ENCODE peak calls at places on chromosomes 4 and X, in eight cellular contexts. P is progenitor cell of endocrine pancreas, E is neural crest cell, M is astrocyte of the cerebellum, F is kidney, B is nephron progenitor cell, W is lower leg skin, Z is kidney epithelial cell. G is an unnamed sample.

GRCh38 chr4:141569141-141569540 is 67.2 kb upstream of the IL15 start:
- DNase-seq in E (no peak), Z (no peak), W (no peak), F (no peak), B (no peak), P (no peak), M (peak; percentile 4), G (no peak)

GRCh38 chr4:37641352-37641751 is 44.8 kb downstream of the RELL1 start:
- DNase-seq in M (no peak), F (no peak), Z (no peak), P (no peak), B (no peak), W (no peak), E (no peak), G (no peak)

GRCh38 chr4:141541851-141542250 is 94.5 kb upstream of the IL15 start:
- DNase-seq in B (no peak), F (no peak), M (no peak), Z (no peak), W (no peak), P (no peak), E (no peak), G (no peak)

GRCh38 chr4:52712172-52712990 is 38.8 kb downstream of the ERVMER34-1 start:
- DNase-seq in W (peak; percentile 98), M (peak; percentile 87), E (peak; percentile 96), P (peak; percentile 96), B (peak; percentile 98), Z (peak; percentile 80), F (peak; percentile 100), G (peak; percentile 86)

GRCh38 chr4:183303278-183303677 is 16.8 kb downstream of the CLDN22 start:
- DNase-seq in E (no peak), F (no peak), B (no peak), M (no peak), P (no peak), W (no peak), Z (no peak), G (no peak)

GRCh38 chr4:168631241-168632151 is 134.6 kb downstream of the PALLD start:
- DNase-seq in F (peak; percentile 89), W (no peak), M (peak; percentile 86), P (peak; percentile 75), B (peak; percentile 83), Z (no peak), E (peak; percentile 69), G (no peak)

GRCh38 chr4:2276581-2277325 is 14.8 kb upstream of the MXD4 start:
- DNase-seq in P (no peak), E (no peak), M (no peak), B (no peak), W (no peak), Z (no peak), F (peak; percentile 38), G (no peak)

GRCh38 chr4:180618396-180618795 is 1624.8 kb upstream of the TENM3 start:
- DNase-seq in M (no peak), B (no peak), Z (no peak), F (no peak), W (no peak), E (no peak), P (no peak), G (no peak)

GRCh38 chr4:118968006-118968405 is 79.4 kb downstream of the SYNPO2 start:
- DNase-seq in Z (peak; percentile 71), M (peak; percentile 94), E (no peak), F (peak; percentile 70), W (peak; percentile 81), B (no peak), P (no peak), G (peak; percentile 64)

GRCh38 chr4:15232725-15233597 is 194.9 kb upstream of the C1QTNF7 start:
- DNase-seq in F (no peak), P (no peak), E (no peak), Z (no peak), W (no peak), M (peak; percentile 60), B (no peak), G (no peak)

GRCh38 chrX:136616987-136617685 is 30.8 kb upstream of the CD40LG start:
- DNase-seq in P (no peak), M (no peak), F (no peak), W (no peak), Z (no peak), B (no peak), E (no peak), G (no peak)

GRCh38 chr4:145871209-145871608 is 67.4 kb downstream of the ZNF827 start:
- DNase-seq in B (no peak), M (no peak), F (no peak), E (no peak), W (no peak), P (no peak), Z (no peak), G (no peak)

GRCh38 chrX:26915064-26915463 is 548.1 kb downstream of the PPP4R3C start:
- DNase-seq in P (no peak), Z (peak; percentile 43), F (no peak), W (no peak), E (no peak), B (no peak), M (no peak), G (no peak)

GRCh38 chrX:71579136-71579989 is 1.1 kb downstream of the GCNA start:
- DNase-seq in B (no peak), M (no peak), Z (no peak), F (no peak), E (no peak), P (no peak), W (no peak), G (no peak)

GRCh38 chr4:113958766-113959540 is 20.5 kb downstream of the ARSJ start:
- DNase-seq in W (no peak), B (no peak), E (no peak), Z (peak; percentile 88), P (no peak), F (no peak), M (peak; percentile 88), G (peak; percentile 97)

GRCh38 chr4:71545168-71545567 is 206.3 kb downstream of the SLC4A4 start:
- DNase-seq in Z (no peak), M (peak; percentile 90), F (no peak), W (no peak), B (no peak), E (no peak), P (no peak), G (peak; percentile 47)

GRCh38 chrX:101550825-101551767 is 749 bp downstream of the ARMCX1 start:
- DNase-seq in F (peak; percentile 79), Z (no peak), B (peak; percentile 66), W (peak; percentile 24), E (peak; percentile 34), M (no peak), P (no peak), G (no peak)

DNA sequence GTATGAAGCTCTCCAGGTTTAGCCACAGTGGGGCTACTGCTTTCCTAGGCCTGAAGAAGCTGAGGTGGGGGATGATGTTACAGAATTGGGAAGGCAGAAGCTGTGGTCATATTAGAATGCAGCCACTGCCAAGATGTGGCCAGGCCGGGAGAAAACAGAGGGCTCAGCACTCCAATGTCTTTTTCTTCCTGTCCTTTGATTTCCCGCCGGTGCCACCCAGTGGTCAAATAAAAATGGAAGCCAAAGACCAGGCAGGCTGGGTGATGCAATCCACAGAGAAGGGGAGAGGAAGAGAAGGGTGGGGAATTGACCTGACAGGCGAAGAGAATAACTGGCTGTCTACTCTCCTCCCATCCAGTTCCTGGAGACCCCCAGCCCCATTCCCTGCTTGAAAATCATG is 94.9 kb upstream of the SHISA3 start:
- DNase-seq in B (peak; percentile 33), P (no peak), W (no peak), F (no peak), E (peak; percentile 22), Z (no peak), M (no peak), G (no peak)
- TF ChIP-seq CTCF in B (peak; percentile 19), P (peak; percentile 29), W (no peak), F (peak; percentile 12), E (peak; percentile 42), Z (peak; percentile 52), M (no peak), G (no peak)

DNA sequence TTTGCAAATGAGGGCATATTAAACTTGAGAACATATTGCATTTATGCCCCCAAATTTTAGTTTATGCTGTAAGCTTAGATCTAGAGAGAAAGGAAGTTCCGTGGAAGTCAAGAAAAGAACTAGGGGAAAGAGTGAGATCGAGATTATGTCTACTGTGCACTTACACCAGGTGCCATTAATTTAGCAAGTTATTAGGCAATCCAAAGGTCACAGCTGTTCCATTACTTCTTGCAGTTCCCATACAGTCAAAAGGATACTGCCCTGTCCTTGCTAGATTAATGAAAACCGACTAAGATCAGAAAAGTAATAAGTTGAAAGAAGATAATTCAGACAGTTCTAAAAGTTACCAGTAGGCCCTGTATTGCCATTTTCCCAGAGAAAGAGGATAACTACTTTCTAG is 49.3 kb upstream of the SLC7A11 start:
- DNase-seq in B (no peak), F (no peak), E (no peak), Z (no peak), W (no peak), P (no peak), M (no peak), G (no peak)
- TF ChIP-seq CTCF in B (no peak), F (no peak), E (no peak), Z (no peak), W (no peak), P (no peak), M (no peak), G (no peak)

GRCh38 chr4:155405059-155405458 is 28.3 kb upstream of the MAP9 start:
- DNase-seq in B (no peak), M (no peak), F (no peak), P (no peak), Z (no peak), W (no peak), E (no peak), G (no peak)

GRCh38 chr4:155402941-155403340 is 26.2 kb upstream of the MAP9 start:
- DNase-seq in Z (peak; percentile 60), P (no peak), M (no peak), E (no peak), F (no peak), W (no peak), B (no peak), G (no peak)

GRCh38 chr4:155407480-155407879 is 30.7 kb upstream of the MAP9 start:
- DNase-seq in Z (no peak), P (no peak), F (no peak), E (no peak), W (no peak), B (no peak), M (no peak), G (no peak)

GRCh38 chr4:155400893-155401292 is 24.1 kb upstream of the MAP9 start:
- DNase-seq in F (no peak), Z (no peak), W (no peak), B (no peak), P (no peak), M (no peak), E (no peak), G (no peak)

DNA sequence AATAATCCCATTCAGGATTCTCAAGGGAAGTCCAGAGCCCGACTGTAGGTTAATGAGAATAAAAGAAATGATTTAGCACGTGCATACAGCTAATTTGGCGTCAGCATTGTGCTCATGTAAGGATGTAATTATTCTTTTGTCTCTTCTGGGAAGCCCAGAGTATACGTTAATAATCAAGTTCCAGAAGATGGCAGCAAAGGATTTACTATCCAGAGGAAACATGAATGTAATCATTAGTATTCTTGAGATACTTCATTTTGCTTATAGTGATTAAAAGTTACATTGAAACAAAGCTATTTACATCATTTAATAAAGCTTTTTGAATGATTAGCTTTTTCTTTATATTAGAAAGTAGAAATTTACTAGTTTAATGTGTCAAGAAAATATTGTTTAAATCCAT is 27.1 kb upstream of the MAP9 start:
- DNase-seq in F (no peak), B (no peak), W (no peak), P (no peak), E (no peak), M (peak; percentile 27), Z (no peak), G (peak; percentile 12)
- TF ChIP-seq CTCF in F (no peak), B (no peak), W (no peak), P (peak; percentile 59), E (peak; percentile 70), M (no peak), Z (peak; percentile 30), G (no peak)

GRCh38 chrX:37958493-37959211 is 47.7 kb upstream of the SYTL5 start:
- DNase-seq in W (no peak), B (peak; percentile 6), F (no peak), Z (no peak), P (no peak), E (no peak), M (peak; percentile 23), G (no peak)
- TF ChIP-seq CTCF in W (no peak), B (no peak), F (no peak), Z (no peak), P (no peak), E (no peak), M (no peak), G (no peak)

G was measured in HFF-Myc.